ENCODE peak calls at places on chromosome 19, in four cellular contexts. One of them, this sample, is unnamed.

GRCh38 chr19:38400361-38400760 is 2.5 kb upstream of the FAM98C start:
- DNase-seq in suprapubic skin: no peak
- DNase-seq in stomach: no peak
- DNase-seq in HCT116: no peak
- DNase-seq in this sample: no peak

GRCh38 chr19:48591021-48591420 is 15.5 kb upstream of the SPACA4 start:
- DNase-seq in suprapubic skin: no peak
- DNase-seq in stomach: no peak
- DNase-seq in HCT116: no peak
- DNase-seq in this sample: no peak

GRCh38 chr19:40612831-40613668 is 11.9 kb downstream of the LTBP4 start:
- DNase-seq in suprapubic skin: peak
- DNase-seq in stomach: peak
- DNase-seq in HCT116: no peak
- DNase-seq in this sample: no peak

GRCh38 chr19:5644051-5644450 is 21.2 kb downstream of the SAFB start:
- DNase-seq in suprapubic skin: no peak
- DNase-seq in stomach: no peak
- DNase-seq in HCT116: no peak
- DNase-seq in this sample: no peak

GRCh38 chr19:5718032-5718578 is 1.8 kb downstream of the LONP1 start:
- DNase-seq in suprapubic skin: no peak
- DNase-seq in stomach: no peak
- DNase-seq in HCT116: no peak
- DNase-seq in this sample: no peak

GRCh38 chr19:58543826-58544590 is at the start of gene TRIM28:
- DNase-seq in suprapubic skin: peak
- DNase-seq in stomach: peak
- DNase-seq in HCT116: peak
- DNase-seq in this sample: peak

GRCh38 chr19:33303791-33304759 is 1.7 kb upstream of the CEBPA start:
- DNase-seq in suprapubic skin: peak
- DNase-seq in stomach: peak
- DNase-seq in HCT116: no peak
- DNase-seq in this sample: no peak

GRCh38 chr19:32862173-32862572 is 7.4 kb downstream of the SLC7A9 start:
- DNase-seq in suprapubic skin: no peak
- DNase-seq in stomach: no peak
- DNase-seq in HCT116: no peak
- DNase-seq in this sample: no peak

GRCh38 chr19:48069435-48069834 is 25.6 kb upstream of the CABP5 start:
- DNase-seq in suprapubic skin: no peak
- DNase-seq in stomach: no peak
- DNase-seq in HCT116: no peak
- DNase-seq in this sample: no peak

GRCh38 chr19:4598712-4599111 is 39.2 kb upstream of the SEMA6B start:
- DNase-seq in suprapubic skin: no peak
- DNase-seq in stomach: no peak
- DNase-seq in HCT116: no peak
- DNase-seq in this sample: no peak

GRCh38 chr19:13149628-13150186 is 468 bp downstream of the STX10 start:
- DNase-seq in suprapubic skin: peak
- DNase-seq in stomach: peak
- DNase-seq in HCT116: no peak
- DNase-seq in this sample: no peak

GRCh38 chr19:47094557-47095517 is 18.7 kb downstream of the ZC3H4 start:
- DNase-seq in suprapubic skin: no peak
- DNase-seq in stomach: peak
- DNase-seq in HCT116: no peak
- DNase-seq in this sample: no peak

GRCh38 chr19:46487802-46488445 is 7.7 kb downstream of the PNMA8B start:
- DNase-seq in suprapubic skin: peak
- DNase-seq in stomach: peak
- DNase-seq in HCT116: peak
- DNase-seq in this sample: peak

GRCh38 chr19:2952953-2953481 is 8.2 kb upstream of the ZNF77 start:
- DNase-seq in suprapubic skin: no peak
- DNase-seq in stomach: peak
- DNase-seq in HCT116: no peak
- DNase-seq in this sample: no peak

GRCh38 chr19:53942001-53942786 is 20.5 kb upstream of the CACNG8 start:
- DNase-seq in suprapubic skin: no peak
- DNase-seq in stomach: no peak
- DNase-seq in HCT116: no peak
- DNase-seq in this sample: no peak

GRCh38 chr19:7326105-7326877 is 22.4 kb upstream of the ARHGEF18 start:
- DNase-seq in suprapubic skin: peak
- DNase-seq in stomach: no peak
- DNase-seq in HCT116: peak
- DNase-seq in this sample: no peak

DNA sequence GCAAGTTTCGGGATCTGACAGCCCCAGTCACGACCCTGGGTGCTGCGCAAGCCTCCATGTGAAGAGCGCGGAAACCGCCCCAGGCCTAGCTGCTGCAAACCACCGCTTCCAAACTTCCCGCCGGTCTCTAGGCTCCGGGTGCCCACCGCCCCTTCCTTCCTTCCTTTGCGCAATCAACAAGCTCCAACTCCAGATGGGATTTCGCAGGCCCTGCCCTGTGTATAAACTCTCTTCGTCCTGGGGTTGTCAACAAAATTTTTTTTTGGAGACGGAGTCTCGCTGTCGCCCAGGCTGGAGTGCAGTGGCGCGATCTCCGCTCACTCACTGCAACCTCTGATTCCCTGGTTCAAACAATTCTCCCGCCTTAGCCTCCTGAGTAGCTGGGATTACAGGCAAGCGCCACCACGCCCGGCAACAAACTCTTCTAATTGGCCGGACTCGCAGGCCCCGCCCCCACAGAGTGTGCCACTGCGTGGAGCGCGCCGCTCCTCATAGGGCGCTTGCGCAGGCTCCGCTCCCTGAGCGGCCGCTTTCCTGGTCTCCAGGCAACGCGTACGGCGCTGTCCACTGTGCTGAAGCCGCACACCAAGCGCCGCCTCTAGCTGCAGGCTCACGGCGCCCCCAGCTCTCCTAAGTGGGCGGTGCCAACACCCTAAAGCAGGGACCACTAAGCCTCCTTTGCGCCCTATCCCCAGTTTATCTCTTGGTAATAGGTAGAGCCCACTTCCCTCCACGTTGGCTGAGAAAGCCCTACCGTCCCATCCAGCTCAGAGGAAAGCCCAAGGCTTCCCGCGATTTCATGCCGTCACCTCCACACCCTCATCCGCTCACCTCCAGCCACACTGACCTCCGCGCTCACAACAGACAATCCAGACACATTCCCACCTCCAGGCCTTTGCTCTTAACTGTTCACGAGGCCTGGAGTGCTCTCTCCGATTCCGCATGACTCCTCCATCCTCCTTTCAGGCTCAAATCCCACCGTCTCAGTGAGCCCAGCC is 5.5 kb upstream of the QTRT1 start:
- DNase-seq in suprapubic skin: peak
- DNase-seq in stomach: peak
- DNase-seq in HCT116: peak
- DNase-seq in this sample: peak
- TF ChIP-seq CTCF in suprapubic skin: no peak
- TF ChIP-seq CTCF in stomach: no peak
- TF ChIP-seq CTCF in HCT116: no peak
- TF ChIP-seq CTCF in this sample: peak

GRCh38 chr19:17554968-17555479 is 425 bp upstream of the COLGALT1 start:
- DNase-seq in suprapubic skin: no peak
- DNase-seq in stomach: no peak
- DNase-seq in HCT116: no peak
- DNase-seq in this sample: no peak
- TF ChIP-seq POLR2A in suprapubic skin: no peak
- TF ChIP-seq POLR2A in stomach: no peak
- TF ChIP-seq POLR2A in HCT116: no peak
- TF ChIP-seq POLR2A in this sample: no peak

DNA sequence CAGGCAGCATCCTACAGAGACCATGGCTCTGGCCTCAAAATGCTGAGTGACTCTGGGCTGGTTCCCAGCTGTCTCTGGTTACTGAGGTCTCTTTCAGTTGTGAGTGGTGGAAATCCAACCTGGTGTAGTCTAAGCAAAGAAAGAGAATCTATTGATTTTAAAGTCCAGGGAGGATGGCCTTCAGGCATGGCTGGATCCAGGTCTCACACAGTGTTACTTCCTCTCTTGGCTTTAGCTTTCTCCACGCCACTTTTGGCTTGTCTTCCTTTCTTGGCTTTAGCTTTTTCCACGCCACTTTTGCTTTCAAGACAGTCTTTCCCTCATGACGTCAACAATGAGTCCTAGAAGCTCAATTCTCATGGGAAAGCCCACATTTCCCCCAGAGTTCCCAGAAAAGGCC is 4.1 kb downstream of the CYP4F3 start:
- DNase-seq in suprapubic skin: no peak
- DNase-seq in stomach: no peak
- DNase-seq in HCT116: no peak
- DNase-seq in this sample: peak
- TF ChIP-seq POLR2AphosphoS5 in suprapubic skin: no peak
- TF ChIP-seq POLR2AphosphoS5 in stomach: no peak
- TF ChIP-seq POLR2AphosphoS5 in HCT116: no peak
- TF ChIP-seq POLR2AphosphoS5 in this sample: no peak

GRCh38 chr19:50365434-50366306 is at the start of gene NAPSA:
- DNase-seq in suprapubic skin: no peak
- DNase-seq in stomach: no peak
- DNase-seq in HCT116: no peak
- DNase-seq in this sample: no peak
- TF ChIP-seq CTCF in suprapubic skin: no peak
- TF ChIP-seq CTCF in stomach: no peak
- TF ChIP-seq CTCF in HCT116: no peak
- TF ChIP-seq CTCF in this sample: no peak

DNA sequence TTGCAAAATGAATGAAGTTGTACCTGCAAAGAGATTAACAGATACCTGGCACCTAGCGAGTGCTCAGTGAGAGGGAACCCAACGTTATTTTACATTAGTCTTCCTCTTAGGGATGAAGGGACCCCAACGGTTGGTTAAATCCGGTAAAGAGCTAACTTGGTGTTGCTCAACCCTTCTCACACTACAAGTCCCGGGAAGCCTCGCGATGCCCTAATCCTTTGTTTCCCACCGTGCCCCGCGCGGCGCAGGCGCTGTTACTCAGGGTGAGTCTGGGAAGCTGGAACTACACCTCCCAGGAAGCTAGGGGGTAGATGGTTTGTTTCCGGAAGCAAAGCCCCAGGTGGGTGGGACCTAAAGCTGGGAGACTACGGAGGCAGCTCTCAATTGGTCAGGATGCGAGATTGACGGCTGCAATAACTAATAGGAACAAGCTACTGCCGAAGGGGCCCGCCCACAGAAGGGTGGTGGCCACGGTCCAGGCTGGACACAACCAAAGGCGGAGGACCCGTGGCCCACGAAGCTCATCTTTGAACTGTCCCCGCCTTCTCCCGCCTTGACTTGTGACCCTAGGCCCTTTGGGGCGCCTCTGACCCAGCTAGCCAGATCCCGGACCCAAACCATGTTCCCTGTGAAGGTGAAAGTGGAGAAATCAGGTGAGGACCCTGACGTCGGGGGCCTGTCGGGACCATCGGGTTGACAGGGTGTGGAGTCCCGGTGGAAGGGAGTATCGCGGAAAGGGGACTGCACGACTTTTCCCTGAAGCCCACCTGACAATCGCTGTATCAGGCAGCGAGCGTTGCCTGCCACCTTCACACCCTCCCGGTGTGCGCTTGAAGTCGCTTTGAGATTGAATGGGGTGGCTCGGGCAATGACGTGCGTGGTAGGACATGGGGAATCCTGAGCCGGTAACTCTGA is at the start of gene LIN37:
- DNase-seq in suprapubic skin: peak
- DNase-seq in stomach: peak
- DNase-seq in HCT116: peak
- DNase-seq in this sample: peak
- TF ChIP-seq POLR2A in suprapubic skin: peak
- TF ChIP-seq POLR2A in stomach: no peak
- TF ChIP-seq POLR2A in HCT116: peak
- TF ChIP-seq POLR2A in this sample: peak

This sample was measured in esophagus muscularis mucosa.